ENCODE peak calls at places on chromosome 2, in seven cellular contexts. P is stomach, Q is CD14-positive monocyte, E is GM10248, K is RWPE1, F is right lobe of liver, S is AG09309. X is an unnamed sample.

GRCh38 chr2:233312874-233313273 is 5.3 kb downstream of the SAG start:
- DNase-seq in P (no peak), Q (no peak), E (peak), K (no peak), F (no peak), S (no peak), X (no peak)

GRCh38 chr2:223560704-223561435 is 41.3 kb downstream of the SCG2 start:
- DNase-seq in P (no peak), Q (no peak), E (no peak), K (no peak), F (no peak), S (no peak), X (no peak)

GRCh38 chr2:164913640-164914346 is 41.5 kb downstream of the SLC38A11 start:
- DNase-seq in P (peak), Q (no peak), E (no peak), K (no peak), F (no peak), S (no peak), X (no peak)

GRCh38 chr2:111101592-111101991 is 19.1 kb upstream of the BCL2L11 start:
- DNase-seq in P (no peak), Q (no peak), E (no peak), K (no peak), F (no peak), S (no peak), X (no peak)

GRCh38 chr2:144836635-144837350 is 316.9 kb upstream of the ZEB2 start:
- DNase-seq in P (no peak), Q (no peak), E (no peak), K (no peak), F (no peak), S (peak), X (no peak)

GRCh38 chr2:9749546-9750223 is 93.6 kb upstream of the TAF1B start:
- DNase-seq in P (no peak), Q (no peak), E (no peak), K (no peak), F (no peak), S (no peak), X (no peak)

GRCh38 chr2:17592731-17593409 is 52.4 kb downstream of the VSNL1 start:
- DNase-seq in P (no peak), Q (no peak), E (no peak), K (peak), F (no peak), S (no peak), X (no peak)

GRCh38 chr2:121649402-121649651 is at the start of gene CLASP1:
- DNase-seq in P (peak), Q (peak), E (peak), K (peak), F (peak), S (peak), X (peak)

GRCh38 chr2:131058905-131059304 is 34.4 kb downstream of the FAM168B start:
- DNase-seq in P (no peak), Q (no peak), E (no peak), K (no peak), F (no peak), S (no peak), X (no peak)

GRCh38 chr2:2751715-2752315 is 420.7 kb upstream of the MYT1L start:
- DNase-seq in P (no peak), Q (no peak), E (no peak), K (no peak), F (no peak), S (no peak), X (no peak)

GRCh38 chr2:105814291-105814940 is 69.7 kb downstream of the NCK2 start:
- DNase-seq in P (no peak), Q (no peak), E (no peak), K (no peak), F (no peak), S (no peak), X (no peak)

GRCh38 chr2:12717191-12717987 is 653 bp downstream of the TRIB2 start:
- DNase-seq in P (peak), Q (no peak), E (peak), K (peak), F (peak), S (no peak), X (no peak)

GRCh38 chr2:171160119-171160629 is 519 bp downstream of the TLK1 start:
- DNase-seq in P (peak), Q (peak), E (peak), K (peak), F (peak), S (no peak), X (no peak)

GRCh38 chr2:36780231-36780808 is 83.8 kb downstream of the VIT start:
- DNase-seq in P (no peak), Q (no peak), E (peak), K (peak), F (no peak), S (peak), X (no peak)

GRCh38 chr2:34266908-34267697 is 668.0 kb upstream of the FAM98A start:
- DNase-seq in P (no peak), Q (no peak), E (no peak), K (no peak), F (no peak), S (no peak), X (no peak)
- TF ChIP-seq CTCF in P (no peak), Q (no peak), E (no peak), K (no peak), F (no peak), S (no peak), X (no peak)

GRCh38 chr2:38603402-38604265 is 906 bp upstream of the HNRNPLL start:
- DNase-seq in P (peak), Q (peak), E (peak), K (peak), F (peak), S (no peak), X (no peak)

GRCh38 chr2:38601463-38602135 is 1.1 kb downstream of the HNRNPLL start:
- DNase-seq in P (no peak), Q (no peak), E (no peak), K (peak), F (no peak), S (no peak), X (no peak)

GRCh38 chr2:38601061-38601460 is 1.7 kb downstream of the HNRNPLL start:
- DNase-seq in P (no peak), Q (no peak), E (no peak), K (no peak), F (no peak), S (no peak), X (no peak)

GRCh38 chr2:38602136-38602731 is 494 bp downstream of the HNRNPLL start:
- DNase-seq in P (peak), Q (no peak), E (peak), K (peak), F (peak), S (no peak), X (no peak)

DNA sequence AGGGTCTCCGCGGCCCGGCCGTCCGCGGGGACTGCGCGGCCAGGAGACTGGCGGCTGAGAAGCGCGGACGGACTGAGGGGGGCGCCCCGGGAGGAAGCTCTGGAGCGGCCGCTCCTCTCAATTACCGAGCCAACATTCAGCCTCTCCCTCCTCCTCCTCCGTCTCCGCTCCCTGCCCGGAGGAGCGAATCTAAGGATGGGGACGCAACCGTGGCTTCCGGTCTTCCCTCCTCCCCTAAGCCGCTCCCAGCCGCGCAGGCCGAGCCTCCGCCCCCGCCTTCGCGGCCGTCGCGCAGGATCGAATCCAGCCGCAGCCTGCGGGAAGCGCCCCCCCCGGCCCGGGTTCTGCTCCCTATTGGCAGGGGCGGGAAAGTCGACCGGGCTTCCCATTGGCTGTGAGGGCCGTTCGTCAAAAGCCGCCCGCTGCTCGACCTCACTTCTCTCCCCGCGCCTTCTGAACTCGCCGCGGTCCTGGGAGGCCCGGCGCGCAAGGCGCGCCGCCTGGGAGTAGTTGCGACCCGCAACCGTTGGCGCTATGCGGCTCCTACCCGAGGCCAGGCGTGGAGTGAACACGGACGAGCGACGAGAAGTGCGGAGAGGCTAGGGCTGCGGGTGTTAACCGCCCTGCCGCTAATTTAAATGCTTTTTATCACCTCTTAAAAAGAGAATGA is at the start of gene HNRNPLL:
- DNase-seq in P (peak), Q (peak), E (peak), K (peak), F (peak), S (peak), X (peak)
- TF ChIP-seq CTCF in P (no peak), Q (no peak), E (peak), K (no peak), F (no peak), S (no peak), X (no peak)

GRCh38 chr2:11584530-11585056 is 50.7 kb downstream of the GREB1 start:
- DNase-seq in P (no peak), Q (no peak), E (no peak), K (no peak), F (peak), S (no peak), X (no peak)
- TF ChIP-seq CTCF in P (no peak), Q (peak), E (peak), K (peak), F (no peak), S (no peak), X (peak)

DNA sequence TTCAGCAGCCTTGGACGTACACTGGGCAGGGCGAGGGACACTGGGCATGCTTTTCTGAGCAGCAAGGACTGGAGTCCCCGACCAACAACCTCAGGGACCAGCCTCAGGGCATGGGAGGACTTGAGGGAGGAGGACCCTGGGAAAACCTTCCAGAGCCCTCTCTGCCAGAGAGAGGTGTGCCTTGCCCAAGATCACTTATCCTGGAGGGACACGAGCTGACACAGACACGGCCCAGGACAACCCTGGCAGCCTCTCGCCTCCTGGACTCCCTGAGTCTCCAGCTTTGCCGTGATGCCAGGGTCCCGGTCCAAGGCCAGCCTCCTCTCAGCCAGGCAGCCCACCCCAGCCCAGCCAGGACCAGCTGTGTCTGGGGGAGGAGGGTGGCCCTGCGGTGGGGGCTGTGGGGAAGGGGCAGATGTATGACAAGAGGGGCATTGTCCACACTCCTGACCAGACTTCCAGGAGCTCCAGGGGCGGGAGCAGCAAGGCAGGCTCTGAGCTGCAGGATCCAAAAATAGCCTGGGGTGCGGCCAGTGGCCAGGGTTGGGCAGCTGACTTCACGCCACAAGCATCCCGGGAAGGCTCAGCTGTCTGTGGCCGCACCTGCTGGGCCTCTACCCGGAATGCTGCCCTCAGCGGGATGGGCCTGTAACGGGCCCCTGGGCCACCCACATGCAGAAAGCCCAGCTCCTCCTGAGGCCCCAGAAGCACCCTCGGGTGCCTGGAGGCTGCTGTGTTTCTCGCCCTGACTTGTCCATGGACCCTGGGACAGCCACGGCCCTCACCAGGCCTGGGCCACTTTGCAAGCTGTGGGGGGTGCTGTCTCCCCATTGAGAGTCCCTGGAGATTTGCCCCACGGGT is 65.5 kb upstream of the GPC1 start:
- DNase-seq in P (peak), Q (no peak), E (no peak), K (peak), F (no peak), S (peak), X (no peak)
- TF ChIP-seq CTCF in P (no peak), Q (no peak), E (no peak), K (no peak), F (no peak), S (no peak), X (peak)